ENCODE peak calls at places on chromosomes 4 and X, in seven cellular contexts. One of them, this sample, is unnamed.

GRCh38 chrX:12871181-12871580 is 4.3 kb downstream of the TLR7 start:
- DNase-seq in PC-3: no peak
- DNase-seq in fibroblast of lung: no peak
- DNase-seq in IMR-90: no peak
- DNase-seq in GM23248: no peak
- DNase-seq in epithelial cell of proximal tubule: no peak
- DNase-seq in CD4-positive, alpha-beta memory T cell: no peak
- DNase-seq in this sample: no peak

GRCh38 chr4:174607792-174608191 is 85.5 kb upstream of the HPGD start:
- DNase-seq in fibroblast of lung: no peak
- DNase-seq in CD4-positive, alpha-beta memory T cell: no peak
- DNase-seq in IMR-90: no peak
- DNase-seq in PC-3: no peak
- DNase-seq in epithelial cell of proximal tubule: no peak
- DNase-seq in GM23248: no peak
- DNase-seq in this sample: no peak

GRCh38 chr4:176883108-176883550 is 90.4 kb upstream of the VEGFC start:
- DNase-seq in epithelial cell of proximal tubule: no peak
- DNase-seq in IMR-90: peak
- DNase-seq in GM23248: peak
- DNase-seq in PC-3: peak
- DNase-seq in fibroblast of lung: peak
- DNase-seq in CD4-positive, alpha-beta memory T cell: no peak
- DNase-seq in this sample: no peak

GRCh38 chr4:152535236-152535902 is 523 bp downstream of the FBXW7 start:
- DNase-seq in CD4-positive, alpha-beta memory T cell: no peak
- DNase-seq in fibroblast of lung: no peak
- DNase-seq in epithelial cell of proximal tubule: no peak
- DNase-seq in IMR-90: no peak
- DNase-seq in GM23248: peak
- DNase-seq in PC-3: no peak
- DNase-seq in this sample: no peak

GRCh38 chr4:142021761-142022160 is 385.4 kb downstream of the IL15 start:
- DNase-seq in PC-3: no peak
- DNase-seq in epithelial cell of proximal tubule: no peak
- DNase-seq in fibroblast of lung: no peak
- DNase-seq in IMR-90: no peak
- DNase-seq in GM23248: no peak
- DNase-seq in CD4-positive, alpha-beta memory T cell: no peak
- DNase-seq in this sample: no peak

GRCh38 chr4:39348371-39349265 is 17.5 kb downstream of the RFC1 start:
- DNase-seq in GM23248: peak
- DNase-seq in fibroblast of lung: peak
- DNase-seq in PC-3: peak
- DNase-seq in CD4-positive, alpha-beta memory T cell: no peak
- DNase-seq in IMR-90: peak
- DNase-seq in epithelial cell of proximal tubule: no peak
- DNase-seq in this sample: no peak

GRCh38 chr4:8381814-8382581 is 58.5 kb downstream of the ACOX3 start:
- DNase-seq in fibroblast of lung: no peak
- DNase-seq in epithelial cell of proximal tubule: no peak
- DNase-seq in PC-3: no peak
- DNase-seq in IMR-90: no peak
- DNase-seq in GM23248: no peak
- DNase-seq in CD4-positive, alpha-beta memory T cell: no peak
- DNase-seq in this sample: no peak

GRCh38 chrX:54230440-54231148 is 47.5 kb upstream of the FAM120C start:
- DNase-seq in epithelial cell of proximal tubule: no peak
- DNase-seq in fibroblast of lung: peak
- DNase-seq in CD4-positive, alpha-beta memory T cell: no peak
- DNase-seq in PC-3: no peak
- DNase-seq in IMR-90: peak
- DNase-seq in GM23248: no peak
- DNase-seq in this sample: no peak

GRCh38 chr4:184795214-184795844 is 30.4 kb downstream of the ACSL1 start:
- DNase-seq in IMR-90: no peak
- DNase-seq in GM23248: no peak
- DNase-seq in fibroblast of lung: no peak
- DNase-seq in CD4-positive, alpha-beta memory T cell: no peak
- DNase-seq in PC-3: no peak
- DNase-seq in epithelial cell of proximal tubule: no peak
- DNase-seq in this sample: no peak

GRCh38 chr4:66555301-66555700 is 885.0 kb upstream of the EPHA5 start:
- DNase-seq in GM23248: no peak
- DNase-seq in IMR-90: peak
- DNase-seq in PC-3: peak
- DNase-seq in epithelial cell of proximal tubule: no peak
- DNase-seq in fibroblast of lung: peak
- DNase-seq in CD4-positive, alpha-beta memory T cell: no peak
- DNase-seq in this sample: peak

GRCh38 chrX:8668797-8669196 is 63.1 kb downstream of the ANOS1 start:
- DNase-seq in CD4-positive, alpha-beta memory T cell: no peak
- DNase-seq in fibroblast of lung: no peak
- DNase-seq in epithelial cell of proximal tubule: no peak
- DNase-seq in GM23248: no peak
- DNase-seq in PC-3: no peak
- DNase-seq in IMR-90: no peak
- DNase-seq in this sample: no peak

GRCh38 chrX:15785176-15785735 is 5.0 kb upstream of the ZRSR2 start:
- DNase-seq in PC-3: no peak
- DNase-seq in fibroblast of lung: no peak
- DNase-seq in epithelial cell of proximal tubule: no peak
- DNase-seq in IMR-90: no peak
- DNase-seq in GM23248: no peak
- DNase-seq in CD4-positive, alpha-beta memory T cell: no peak
- DNase-seq in this sample: no peak

GRCh38 chr4:127182687-127183086 is 450.1 kb upstream of the INTU start:
- DNase-seq in PC-3: no peak
- DNase-seq in epithelial cell of proximal tubule: no peak
- DNase-seq in GM23248: peak
- DNase-seq in IMR-90: peak
- DNase-seq in fibroblast of lung: peak
- DNase-seq in CD4-positive, alpha-beta memory T cell: no peak
- DNase-seq in this sample: no peak

GRCh38 chr4:184688447-184688846 is 38.9 kb downstream of the PRIMPOL start:
- DNase-seq in fibroblast of lung: peak
- DNase-seq in PC-3: peak
- DNase-seq in IMR-90: peak
- DNase-seq in CD4-positive, alpha-beta memory T cell: no peak
- DNase-seq in epithelial cell of proximal tubule: peak
- DNase-seq in GM23248: peak
- DNase-seq in this sample: peak

GRCh38 chrX:153723351-153724251 is 586 bp downstream of the BCAP31 start:
- DNase-seq in fibroblast of lung: peak
- DNase-seq in IMR-90: peak
- DNase-seq in GM23248: peak
- DNase-seq in CD4-positive, alpha-beta memory T cell: peak
- DNase-seq in epithelial cell of proximal tubule: no peak
- DNase-seq in PC-3: peak
- DNase-seq in this sample: no peak

GRCh38 chr4:100929753-100930152 is 411.9 kb upstream of the EMCN start:
- DNase-seq in IMR-90: no peak
- DNase-seq in epithelial cell of proximal tubule: no peak
- DNase-seq in GM23248: no peak
- DNase-seq in fibroblast of lung: no peak
- DNase-seq in CD4-positive, alpha-beta memory T cell: no peak
- DNase-seq in PC-3: no peak
- DNase-seq in this sample: no peak

GRCh38 chr4:31929676-31930075 is 1209.5 kb downstream of the PCDH7 start:
- DNase-seq in IMR-90: no peak
- DNase-seq in epithelial cell of proximal tubule: no peak
- DNase-seq in PC-3: no peak
- DNase-seq in GM23248: no peak
- DNase-seq in fibroblast of lung: no peak
- DNase-seq in CD4-positive, alpha-beta memory T cell: no peak
- DNase-seq in this sample: no peak

GRCh38 chrX:78019586-78020483 is 50.4 kb upstream of the PGAM4 start:
- DNase-seq in IMR-90: no peak
- DNase-seq in CD4-positive, alpha-beta memory T cell: no peak
- DNase-seq in epithelial cell of proximal tubule: no peak
- DNase-seq in PC-3: peak
- DNase-seq in fibroblast of lung: no peak
- DNase-seq in GM23248: no peak
- DNase-seq in this sample: no peak

GRCh38 chr4:173527103-173527876 is 2.7 kb downstream of the HAND2 start:
- DNase-seq in GM23248: peak
- DNase-seq in epithelial cell of proximal tubule: no peak
- DNase-seq in fibroblast of lung: no peak
- DNase-seq in IMR-90: no peak
- DNase-seq in CD4-positive, alpha-beta memory T cell: no peak
- DNase-seq in PC-3: no peak
- DNase-seq in this sample: no peak

GRCh38 chrX:22037911-22038537 is 5.9 kb downstream of the PHEX start:
- DNase-seq in fibroblast of lung: no peak
- DNase-seq in epithelial cell of proximal tubule: no peak
- DNase-seq in GM23248: no peak
- DNase-seq in CD4-positive, alpha-beta memory T cell: no peak
- DNase-seq in IMR-90: no peak
- DNase-seq in PC-3: no peak
- DNase-seq in this sample: no peak

GRCh38 chr4:3200423-3201090 is 48.4 kb upstream of the MSANTD1 start:
- DNase-seq in epithelial cell of proximal tubule: no peak
- DNase-seq in fibroblast of lung: no peak
- DNase-seq in CD4-positive, alpha-beta memory T cell: no peak
- DNase-seq in IMR-90: no peak
- DNase-seq in PC-3: no peak
- DNase-seq in GM23248: no peak
- DNase-seq in this sample: no peak

GRCh38 chr4:140291259-140291658 is 82.2 kb upstream of the SCOC start:
- DNase-seq in PC-3: peak
- DNase-seq in IMR-90: peak
- DNase-seq in fibroblast of lung: no peak
- DNase-seq in CD4-positive, alpha-beta memory T cell: no peak
- DNase-seq in GM23248: peak
- DNase-seq in epithelial cell of proximal tubule: no peak
- DNase-seq in this sample: no peak

GRCh38 chr4:12360391-12360790 is 931.7 kb upstream of the HS3ST1 start:
- DNase-seq in PC-3: peak
- DNase-seq in fibroblast of lung: no peak
- DNase-seq in CD4-positive, alpha-beta memory T cell: no peak
- DNase-seq in epithelial cell of proximal tubule: no peak
- DNase-seq in IMR-90: no peak
- DNase-seq in GM23248: no peak
- DNase-seq in this sample: no peak

GRCh38 chr4:2065106-2065930 is 6.2 kb downstream of the NAT8L start:
- DNase-seq in fibroblast of lung: no peak
- DNase-seq in CD4-positive, alpha-beta memory T cell: no peak
- DNase-seq in PC-3: no peak
- DNase-seq in GM23248: no peak
- DNase-seq in epithelial cell of proximal tubule: no peak
- DNase-seq in IMR-90: no peak
- DNase-seq in this sample: no peak

GRCh38 chrX:49838374-49838773 is 9.3 kb downstream of the PAGE4 start:
- DNase-seq in fibroblast of lung: peak
- DNase-seq in GM23248: peak
- DNase-seq in CD4-positive, alpha-beta memory T cell: no peak
- DNase-seq in PC-3: peak
- DNase-seq in epithelial cell of proximal tubule: no peak
- DNase-seq in IMR-90: peak
- DNase-seq in this sample: no peak

GRCh38 chrX:115372026-115372610 is 82.6 kb downstream of the LUZP4 start:
- DNase-seq in GM23248: peak
- DNase-seq in CD4-positive, alpha-beta memory T cell: no peak
- DNase-seq in fibroblast of lung: peak
- DNase-seq in PC-3: peak
- DNase-seq in epithelial cell of proximal tubule: peak
- DNase-seq in IMR-90: peak
- DNase-seq in this sample: no peak

GRCh38 chr4:130233377-130234047 is 1137.6 kb downstream of the C4orf33 start:
- DNase-seq in IMR-90: no peak
- DNase-seq in GM23248: no peak
- DNase-seq in fibroblast of lung: no peak
- DNase-seq in PC-3: peak
- DNase-seq in CD4-positive, alpha-beta memory T cell: no peak
- DNase-seq in epithelial cell of proximal tubule: no peak
- DNase-seq in this sample: no peak

GRCh38 chrX:38632516-38632915 is 71.2 kb downstream of the TSPAN7 start:
- DNase-seq in PC-3: no peak
- DNase-seq in epithelial cell of proximal tubule: no peak
- DNase-seq in IMR-90: no peak
- DNase-seq in fibroblast of lung: no peak
- DNase-seq in GM23248: no peak
- DNase-seq in CD4-positive, alpha-beta memory T cell: no peak
- DNase-seq in this sample: no peak
- H3K4me3 ChIP-seq in PC-3: no peak
- H3K4me3 ChIP-seq in epithelial cell of proximal tubule: no peak
- H3K4me3 ChIP-seq in IMR-90: no peak
- H3K4me3 ChIP-seq in fibroblast of lung: no peak
- H3K4me3 ChIP-seq in GM23248: no peak
- H3K4me3 ChIP-seq in CD4-positive, alpha-beta memory T cell: no peak
- H3K4me3 ChIP-seq in this sample: no peak

GRCh38 chr4:61277785-61278184 is 77.7 kb downstream of the ADGRL3 start:
- DNase-seq in fibroblast of lung: peak
- DNase-seq in IMR-90: no peak
- DNase-seq in GM23248: no peak
- DNase-seq in epithelial cell of proximal tubule: no peak
- DNase-seq in CD4-positive, alpha-beta memory T cell: no peak
- DNase-seq in PC-3: peak
- DNase-seq in this sample: no peak
- H3K4me3 ChIP-seq in fibroblast of lung: no peak
- H3K4me3 ChIP-seq in IMR-90: no peak
- H3K4me3 ChIP-seq in GM23248: no peak
- H3K4me3 ChIP-seq in epithelial cell of proximal tubule: no peak
- H3K4me3 ChIP-seq in CD4-positive, alpha-beta memory T cell: no peak
- H3K4me3 ChIP-seq in PC-3: no peak
- H3K4me3 ChIP-seq in this sample: no peak

GRCh38 chr4:128830906-128831525 is 21.5 kb downstream of the JADE1 start:
- DNase-seq in GM23248: no peak
- DNase-seq in PC-3: no peak
- DNase-seq in IMR-90: no peak
- DNase-seq in fibroblast of lung: peak
- DNase-seq in epithelial cell of proximal tubule: no peak
- DNase-seq in CD4-positive, alpha-beta memory T cell: no peak
- DNase-seq in this sample: no peak
- H3K4me3 ChIP-seq in GM23248: no peak
- H3K4me3 ChIP-seq in PC-3: no peak
- H3K4me3 ChIP-seq in IMR-90: no peak
- H3K4me3 ChIP-seq in fibroblast of lung: no peak
- H3K4me3 ChIP-seq in epithelial cell of proximal tubule: no peak
- H3K4me3 ChIP-seq in CD4-positive, alpha-beta memory T cell: no peak
- H3K4me3 ChIP-seq in this sample: no peak

DNA sequence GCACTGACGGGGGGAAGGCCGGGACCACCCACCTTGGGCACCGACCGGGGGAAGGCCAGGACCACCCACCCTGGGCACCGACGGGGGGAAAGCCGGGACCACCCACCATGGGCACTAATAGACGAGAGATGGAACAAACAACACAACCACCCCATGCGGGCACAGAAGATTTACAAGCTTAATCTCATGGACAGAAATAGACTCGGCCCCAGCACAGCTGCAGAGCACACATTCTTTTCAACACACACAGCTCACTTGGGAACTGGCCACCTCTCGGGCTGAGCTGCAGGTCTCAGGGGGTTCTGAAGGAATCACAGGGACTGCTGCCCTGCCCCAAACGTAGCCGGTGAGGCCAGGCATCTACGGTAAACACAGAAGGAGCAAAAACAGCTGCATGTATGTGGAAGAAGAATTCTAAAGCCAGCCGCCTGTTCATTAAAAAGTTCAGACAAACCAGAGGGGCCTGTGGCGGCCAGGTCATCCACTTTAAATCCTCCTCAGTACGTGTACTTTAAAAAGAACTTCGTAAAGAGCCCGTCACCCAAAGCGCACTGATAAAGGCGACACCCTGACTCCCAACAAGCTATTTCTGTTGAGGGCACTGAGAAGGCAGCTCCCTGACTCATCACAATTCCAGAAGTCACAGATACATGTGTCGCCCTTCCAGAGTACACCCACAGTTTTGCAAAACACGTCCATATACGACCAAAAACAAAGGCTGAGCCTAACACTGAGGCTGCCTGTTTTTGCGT is 17.7 kb downstream of the PPP2R3B start:
- DNase-seq in IMR-90: peak
- DNase-seq in CD4-positive, alpha-beta memory T cell: no peak
- DNase-seq in PC-3: no peak
- DNase-seq in GM23248: peak
- DNase-seq in fibroblast of lung: peak
- DNase-seq in epithelial cell of proximal tubule: no peak
- DNase-seq in this sample: peak
- H3K4me3 ChIP-seq in IMR-90: no peak
- H3K4me3 ChIP-seq in CD4-positive, alpha-beta memory T cell: no peak
- H3K4me3 ChIP-seq in PC-3: no peak
- H3K4me3 ChIP-seq in GM23248: no peak
- H3K4me3 ChIP-seq in fibroblast of lung: no peak
- H3K4me3 ChIP-seq in epithelial cell of proximal tubule: no peak
- H3K4me3 ChIP-seq in this sample: no peak

This sample was measured in skeletal muscle cell.